ENCODE peak calls at places on chromosomes 4 and X, in ten cellular contexts. N is H9, Y is heart left ventricle, Z is nephron progenitor cell, U is stomach, X is epithelial cell of esophagus, I is colonic mucosa, D is lung, H is heart right ventricle, S is fibroblast of pulmonary artery. W is an unnamed sample.

GRCh38 chrX:31656013-31656412 is 584.2 kb upstream of the FTHL17 start:
- DNase-seq in D (no peak), Y (no peak), N (no peak), X (peak; percentile 13), S (peak; percentile 27), Z (no peak), U (no peak), H (no peak), I (no peak), W (no peak)

GRCh38 chr4:180418819-180419531 is 1824.2 kb upstream of the TENM3 start:
- DNase-seq in X (no peak), U (no peak), N (no peak), Z (no peak), S (no peak), D (no peak), I (no peak), H (no peak), Y (no peak), W (no peak)

GRCh38 chr4:40842318-40842717 is 92.6 kb downstream of the NSUN7 start:
- DNase-seq in N (no peak), U (no peak), S (no peak), X (no peak), H (peak; percentile 29), Y (no peak), I (no peak), D (no peak), Z (no peak), W (no peak)

GRCh38 chrX:131985526-131986049 is 37.5 kb upstream of the STK26 start:
- DNase-seq in Y (no peak), U (no peak), Z (peak; percentile 3), S (no peak), N (peak; percentile 35), H (no peak), I (no peak), D (no peak), X (peak; percentile 73), W (peak; percentile 21)

GRCh38 chr4:37661643-37662221 is 24.4 kb downstream of the RELL1 start:
- DNase-seq in D (no peak), I (no peak), N (no peak), H (no peak), Z (no peak), Y (no peak), S (no peak), X (no peak), U (no peak), W (no peak)

GRCh38 chr4:8428288-8429097 is 12.0 kb downstream of the ACOX3 start:
- DNase-seq in Y (peak; percentile 96), Z (peak; percentile 98), I (peak; percentile 90), H (peak; percentile 86), S (peak; percentile 85), X (peak; percentile 89), N (peak; percentile 92), D (peak; percentile 90), U (peak; percentile 92), W (peak; percentile 86)

GRCh38 chr4:36053931-36054330 is 190.4 kb downstream of the ARAP2 start:
- DNase-seq in S (peak; percentile 6), N (no peak), U (no peak), I (no peak), D (no peak), X (no peak), Y (no peak), Z (no peak), H (no peak), W (no peak)

GRCh38 chr4:20395160-20395773 is 143.6 kb downstream of the SLIT2 start:
- DNase-seq in Y (no peak), X (peak; percentile 66), U (peak; percentile 38), H (no peak), N (peak; percentile 72), D (no peak), I (peak; percentile 45), S (peak; percentile 50), Z (peak; percentile 59), W (peak; percentile 45)

GRCh38 chr4:164748375-164748774 is 5.6 kb upstream of the SMIM31 start:
- DNase-seq in N (no peak), I (no peak), S (peak; percentile 49), H (no peak), Z (no peak), Y (no peak), U (no peak), D (no peak), X (peak; percentile 33), W (no peak)

GRCh38 chr4:67480810-67481209 is 64.5 kb downstream of the CENPC start:
- DNase-seq in S (no peak), X (no peak), Z (no peak), I (no peak), H (no peak), D (no peak), N (no peak), U (no peak), Y (no peak), W (no peak)

GRCh38 chrX:44507292-44507691 is 35.4 kb downstream of the FUNDC1 start:
- DNase-seq in D (no peak), Z (no peak), X (no peak), N (no peak), U (no peak), S (no peak), I (no peak), Y (no peak), H (no peak), W (peak; percentile 19)

GRCh38 chr4:126614456-126614855 is 1018.3 kb upstream of the INTU start:
- DNase-seq in X (no peak), N (no peak), Z (no peak), Y (no peak), D (no peak), I (no peak), S (no peak), H (no peak), U (no peak), W (no peak)

GRCh38 chrX:40945366-40945713 is 139.9 kb upstream of the USP9X start:
- DNase-seq in U (no peak), X (peak; percentile 74), S (peak; percentile 80), Z (no peak), N (no peak), Y (no peak), D (no peak), H (peak; percentile 23), I (peak; percentile 46), W (no peak)

GRCh38 chrX:16646366-16647168 is 3.4 kb upstream of the S100G start:
- DNase-seq in H (no peak), D (no peak), X (no peak), Y (no peak), U (no peak), Z (no peak), I (no peak), N (no peak), S (no peak), W (no peak)

GRCh38 chr4:92599044-92599443 is 295.3 kb downstream of the GRID2 start:
- DNase-seq in H (no peak), X (peak; percentile 89), Y (no peak), N (no peak), S (peak; percentile 36), U (no peak), D (no peak), Z (no peak), I (no peak), W (no peak)

GRCh38 chr4:174672276-174672675 is 150.0 kb upstream of the HPGD start:
- DNase-seq in D (no peak), U (no peak), Z (no peak), X (peak; percentile 89), H (no peak), Y (no peak), S (no peak), N (no peak), I (no peak), W (no peak)

DNA sequence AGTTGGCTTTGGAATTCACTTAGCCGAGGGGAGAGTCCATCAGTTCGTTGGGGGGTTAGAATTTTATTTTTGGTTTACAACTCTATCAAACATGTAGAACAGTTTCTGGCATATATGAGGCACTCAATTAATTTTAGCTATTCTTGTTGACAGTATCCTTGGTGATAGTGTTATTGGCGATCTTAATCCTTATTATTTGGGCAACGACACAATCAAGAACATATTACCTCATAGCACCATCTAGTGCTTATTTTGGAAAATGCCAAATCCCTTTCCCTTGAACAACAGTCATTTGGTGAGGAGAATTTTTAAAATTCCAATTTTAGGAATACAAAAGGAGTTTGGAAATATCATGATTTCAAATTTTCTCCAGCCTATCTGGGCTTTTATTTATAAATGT is 17.9 kb upstream of the PGRMC1 start:
- DNase-seq in Y (no peak), I (no peak), U (no peak), D (no peak), N (no peak), H (no peak), X (peak; percentile 9), S (peak; percentile 33), Z (no peak), W (no peak)
- TF ChIP-seq CTCF in Y (peak; percentile 27), I (peak; percentile 24), U (peak; percentile 19), D (no peak), N (peak; percentile 60), H (peak; percentile 55), X (peak; percentile 33), S (peak; percentile 43), Z (peak; percentile 39), W (peak; percentile 35)

DNA sequence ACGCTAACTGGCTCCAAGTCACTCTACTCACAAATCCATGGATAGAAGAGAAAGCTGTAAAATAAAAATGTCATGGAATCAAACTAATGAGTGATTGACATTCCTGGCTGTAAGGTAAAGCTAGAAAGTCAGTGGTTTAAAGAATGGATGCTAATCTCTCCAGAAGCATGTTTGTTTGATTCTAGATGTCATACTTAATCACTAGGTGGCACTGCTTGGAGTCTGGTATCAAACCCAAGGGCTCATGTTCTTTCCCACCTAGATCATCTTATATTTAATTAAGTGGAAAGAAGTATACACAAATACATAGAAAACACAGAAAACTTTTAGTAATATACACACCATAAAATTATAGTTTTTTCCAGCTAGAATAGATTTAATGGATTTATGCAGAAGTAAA is 2666.6 kb downstream of the PCDH7 start:
- DNase-seq in S (peak; percentile 35), Z (no peak), H (no peak), I (no peak), X (peak; percentile 21), D (no peak), N (no peak), Y (no peak), U (no peak), W (no peak)
- TF ChIP-seq CTCF in S (peak; percentile 48), Z (no peak), H (no peak), I (no peak), X (peak; percentile 38), D (no peak), N (peak; percentile 57), Y (no peak), U (no peak), W (no peak)

DNA sequence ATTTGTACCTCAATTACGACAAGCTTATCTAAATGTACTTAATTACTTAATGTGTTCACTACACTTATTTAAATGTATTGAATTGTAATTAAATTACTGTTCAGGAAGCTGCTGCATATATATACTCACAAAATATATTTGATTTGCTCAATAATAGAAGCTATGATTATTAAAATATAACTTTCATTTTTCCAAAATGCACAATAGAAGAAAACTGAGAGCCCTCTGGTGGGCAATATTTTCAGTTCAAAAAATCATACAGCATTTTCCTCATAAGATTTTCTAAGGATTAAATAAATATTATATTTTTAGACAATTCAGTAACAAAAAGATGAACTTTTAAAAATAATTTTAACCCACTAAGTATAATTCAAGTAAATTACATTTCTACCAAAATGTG is 217.3 kb downstream of the DKK2 start:
- DNase-seq in Y (no peak), Z (no peak), S (peak; percentile 3), N (no peak), D (no peak), H (no peak), X (no peak), U (no peak), I (no peak), W (no peak)
- TF ChIP-seq CTCF in Y (no peak), Z (no peak), S (peak; percentile 29), N (no peak), D (no peak), H (no peak), X (no peak), U (no peak), I (no peak), W (no peak)

GRCh38 chr4:30380404-30380998 is 339.7 kb upstream of the PCDH7 start:
- DNase-seq in Z (peak; percentile 54), H (no peak), U (peak; percentile 44), Y (no peak), X (peak; percentile 81), S (peak; percentile 87), I (peak; percentile 19), N (peak; percentile 79), D (no peak), W (peak; percentile 38)
- TF ChIP-seq CTCF in Z (peak; percentile 82), H (peak; percentile 67), U (peak; percentile 59), Y (peak; percentile 55), X (peak; percentile 99), S (peak; percentile 100), I (peak; percentile 78), N (peak; percentile 94), D (no peak), W (peak; percentile 63)

W was measured in activated CD8-positive, alpha-beta T cell treated with anti-CD3 and anti-CD28 coated beads for 36 hours.